ENCODE peak calls at places on chromosomes 11 and 22, in seven cellular contexts. J is bronchial epithelial cell, X is AG04449, N is Caco-2, Y is AG04450, K is WTC11, O is upper lobe of right lung. A is an unnamed sample.

GRCh38 chr11:6637871-6638270 is 17.7 kb downstream of the DCHS1 start:
- DNase-seq in J (no peak), X (no peak), N (no peak), Y (no peak), K (no peak), O (no peak), A (peak)

GRCh38 chr11:65822760-65823528 is 10.8 kb upstream of the SNX32 start:
- DNase-seq in J (no peak), X (no peak), N (no peak), Y (no peak), K (no peak), O (no peak), A (no peak)

GRCh38 chr22:28032896-28033295 is 113.8 kb upstream of the PITPNB start:
- DNase-seq in J (no peak), X (no peak), N (no peak), Y (no peak), K (no peak), O (no peak), A (no peak)

GRCh38 chr11:74446445-74446844 is 20.9 kb downstream of the KCNE3 start:
- DNase-seq in J (no peak), X (no peak), N (no peak), Y (no peak), K (no peak), O (no peak), A (peak)

GRCh38 chr11:39236916-39237315 is 2222.5 kb downstream of the LRRC4C start:
- DNase-seq in J (peak), X (no peak), N (peak), Y (no peak), K (no peak), O (no peak), A (no peak)

GRCh38 chr11:13962562-13963168 is at the start of gene SPON1:
- DNase-seq in J (no peak), X (no peak), N (peak), Y (no peak), K (peak), O (peak), A (no peak)

GRCh38 chr22:46432164-46433068 is 96.9 kb downstream of the TRMU start:
- DNase-seq in J (no peak), X (no peak), N (no peak), Y (no peak), K (no peak), O (no peak), A (no peak)

GRCh38 chr11:90197377-90197776 is 25.5 kb downstream of the CHORDC1 start:
- DNase-seq in J (no peak), X (no peak), N (no peak), Y (no peak), K (no peak), O (no peak), A (no peak)

GRCh38 chr11:62435741-62436485 is 17.1 kb downstream of the SCGB1A1 start:
- DNase-seq in J (no peak), X (no peak), N (no peak), Y (no peak), K (no peak), O (no peak), A (no peak)

GRCh38 chr22:38218661-38219331 is 17.0 kb downstream of the MAFF start:
- DNase-seq in J (peak), X (peak), N (peak), Y (peak), K (peak), O (peak), A (peak)

GRCh38 chr11:38456371-38456770 is 1858.3 kb upstream of the RAG2 start:
- DNase-seq in J (peak), X (no peak), N (no peak), Y (no peak), K (no peak), O (no peak), A (no peak)

GRCh38 chr11:69950120-69950519 is 128.0 kb upstream of the ANO1 start:
- DNase-seq in J (no peak), X (no peak), N (peak), Y (no peak), K (peak), O (no peak), A (no peak)

GRCh38 chr22:49961601-49962011 is 1.0 kb downstream of the PIM3 start:
- DNase-seq in J (no peak), X (no peak), N (no peak), Y (no peak), K (peak), O (no peak), A (no peak)

GRCh38 chr11:60161107-60161506 is 21.8 kb downstream of the MS4A6A start:
- DNase-seq in J (no peak), X (no peak), N (no peak), Y (no peak), K (no peak), O (no peak), A (no peak)

GRCh38 chr11:94638278-94638901 is 71.2 kb downstream of the PIWIL4 start:
- DNase-seq in J (no peak), X (no peak), N (peak), Y (no peak), K (no peak), O (no peak), A (no peak)

GRCh38 chr22:37214431-37215025 is 2.3 kb upstream of the SSTR3 start:
- DNase-seq in J (no peak), X (no peak), N (no peak), Y (no peak), K (no peak), O (peak), A (no peak)

GRCh38 chr11:12377106-12377823 is at the start of gene PARVA:
- DNase-seq in J (peak), X (peak), N (peak), Y (peak), K (peak), O (peak), A (peak)

GRCh38 chr11:108278546-108278945 is 55.7 kb downstream of the ATM start:
- DNase-seq in J (no peak), X (no peak), N (no peak), Y (no peak), K (no peak), O (no peak), A (no peak)

GRCh38 chr11:86056262-86056911 is 12.5 kb downstream of the PICALM start:
- DNase-seq in J (no peak), X (no peak), N (no peak), Y (no peak), K (no peak), O (no peak), A (no peak)
- TF ChIP-seq CTCF in J (no peak), X (no peak), N (no peak), Y (no peak), K (no peak), O (no peak), A (no peak)

DNA sequence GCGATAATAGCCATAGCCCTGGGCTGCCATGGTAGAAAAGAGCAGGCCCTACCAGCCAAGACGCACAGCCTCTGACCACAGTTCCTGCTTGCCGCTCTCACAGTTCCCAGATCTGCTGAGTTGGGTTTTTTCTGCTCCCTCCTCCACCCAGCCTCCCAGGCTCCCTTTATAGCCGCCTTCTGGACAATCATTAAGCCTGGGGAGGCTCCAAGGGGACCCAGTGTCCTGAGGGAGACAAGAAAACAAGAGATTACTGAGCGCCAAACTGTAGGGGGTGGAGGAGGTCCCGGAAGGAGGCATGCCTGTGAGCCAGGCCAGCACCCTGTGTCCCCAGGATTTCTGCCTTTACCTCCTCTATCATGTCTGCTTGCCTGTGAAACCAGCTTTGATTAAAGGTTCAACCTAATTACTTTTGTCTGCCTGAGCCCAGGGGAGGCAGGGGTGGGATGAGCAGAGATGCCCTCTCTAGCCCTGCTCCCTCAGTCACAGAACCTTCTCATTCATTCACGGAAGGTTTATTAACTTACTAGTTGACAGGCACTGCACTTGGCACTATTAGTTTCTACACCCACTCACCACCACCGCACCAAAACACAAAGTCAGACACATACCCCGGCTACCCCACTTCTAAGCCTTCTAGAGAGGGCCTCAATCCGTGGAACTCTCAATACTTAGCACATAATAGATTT is 1.2 kb downstream of the SLC37A4 start:
- DNase-seq in J (no peak), X (no peak), N (peak), Y (no peak), K (no peak), O (no peak), A (no peak)
- TF ChIP-seq CTCF in J (no peak), X (no peak), N (no peak), Y (no peak), K (no peak), O (no peak), A (no peak)

GRCh38 chr11:34165121-34165520 is 59.7 kb downstream of the NAT10 start:
- DNase-seq in J (no peak), X (no peak), N (no peak), Y (no peak), K (no peak), O (no peak), A (no peak)

GRCh38 chr11:34168642-34169051 is 63.2 kb downstream of the NAT10 start:
- DNase-seq in J (no peak), X (no peak), N (no peak), Y (no peak), K (no peak), O (no peak), A (no peak)

GRCh38 chr11:34166806-34167740 is 61.6 kb downstream of the NAT10 start:
- DNase-seq in J (no peak), X (no peak), N (no peak), Y (no peak), K (no peak), O (no peak), A (no peak)

GRCh38 chr11:34167961-34168360 is 62.5 kb downstream of the NAT10 start:
- DNase-seq in J (no peak), X (no peak), N (no peak), Y (no peak), K (no peak), O (no peak), A (no peak)

GRCh38 chr11:34165786-34166557 is 60.5 kb downstream of the NAT10 start:
- DNase-seq in J (peak), X (no peak), N (peak), Y (no peak), K (peak), O (no peak), A (no peak)
- TF ChIP-seq CTCF in J (no peak), X (no peak), N (peak), Y (no peak), K (no peak), O (no peak), A (no peak)

GRCh38 chr22:42367980-42368378 is 64.2 kb downstream of the NFAM1 start:
- DNase-seq in J (no peak), X (no peak), N (no peak), Y (no peak), K (no peak), O (no peak), A (no peak)
- TF ChIP-seq CTCF in J (no peak), X (no peak), N (no peak), Y (no peak), K (no peak), O (no peak), A (no peak)

A was measured in HFF-Myc.